ENCODE peak calls at places on chromosomes 4 and X, in nine cellular contexts. Z is pancreas, Q is uterus, F is endodermal cell, G is psoas muscle, I is BE2C, B is upper lobe of right lung, U is fibroblast of lung, A is OCI-LY7. L is an unnamed sample. For H3K4me1, the result is how much of the 10 kb centered on the place peaks cover.

GRCh38 chr4:184295206-184295605 is 77.5 kb upstream of the ENPP6 start:
- DNase-seq in Z (no peak), Q (no peak), F (no peak), G (no peak), I (no peak), B (no peak), U (no peak), A (no peak), L (no peak)

GRCh38 chr4:56055991-56056390 is 107.2 kb downstream of the CEP135 start:
- DNase-seq in Z (no peak), Q (no peak), F (no peak), G (no peak), I (no peak), B (no peak), U (no peak), A (no peak), L (no peak)

GRCh38 chr4:18880850-18881249 is 859.3 kb upstream of the LCORL start:
- DNase-seq in Z (no peak), Q (no peak), F (no peak), G (no peak), I (no peak), B (no peak), U (no peak), A (no peak), L (no peak)

GRCh38 chr4:158823461-158823873 is 54.6 kb downstream of the FNIP2 start:
- DNase-seq in Z (no peak), Q (no peak), F (no peak), G (peak), I (no peak), B (no peak), U (peak), A (no peak), L (no peak)

GRCh38 chr4:81963005-81963404 is 410.8 kb downstream of the HNRNPD start:
- DNase-seq in Z (no peak), Q (no peak), F (no peak), G (no peak), I (no peak), B (no peak), U (no peak), A (no peak), L (no peak)

GRCh38 chr4:108484187-108484586 is 136.2 kb upstream of the RPL34 start:
- DNase-seq in Z (no peak), Q (no peak), F (no peak), G (no peak), I (no peak), B (no peak), U (no peak), A (no peak), L (no peak)

GRCh38 chr4:102076622-102077021 is 268.7 kb downstream of the SLC39A8 start:
- DNase-seq in Z (no peak), Q (no peak), F (no peak), G (no peak), I (no peak), B (no peak), U (no peak), A (no peak), L (no peak)

GRCh38 chr4:17494258-17494657 is 17.6 kb downstream of the QDPR start:
- DNase-seq in Z (no peak), Q (peak), F (no peak), G (no peak), I (peak), B (no peak), U (peak), A (no peak), L (no peak)

GRCh38 chr4:143482753-143483362 is 30.6 kb upstream of the SMARCA5 start:
- DNase-seq in Z (no peak), Q (no peak), F (no peak), G (no peak), I (no peak), B (no peak), U (peak), A (peak), L (no peak)

GRCh38 chr4:123096038-123096437 is 173.6 kb upstream of the NUDT6 start:
- DNase-seq in Z (no peak), Q (no peak), F (no peak), G (no peak), I (no peak), B (no peak), U (peak), A (peak), L (no peak)

GRCh38 chr4:186689476-186689875 is 34.2 kb downstream of the FAT1 start:
- DNase-seq in Z (peak), Q (no peak), F (no peak), G (no peak), I (no peak), B (peak), U (peak), A (no peak), L (no peak)

GRCh38 chr4:185113340-185113739 is 29.7 kb upstream of the SLC25A4 start:
- DNase-seq in Z (no peak), Q (no peak), F (no peak), G (no peak), I (no peak), B (no peak), U (no peak), A (no peak), L (no peak)

GRCh38 chrX:123869488-123869887 is 9.6 kb downstream of the XIAP start:
- DNase-seq in Z (no peak), Q (no peak), F (no peak), G (no peak), I (no peak), B (no peak), U (peak), A (no peak), L (no peak)

GRCh38 chr4:2356123-2357069 is 62.0 kb downstream of the ZFYVE28 start:
- DNase-seq in Z (no peak), Q (no peak), F (peak), G (no peak), I (no peak), B (peak), U (no peak), A (no peak), L (no peak)

GRCh38 chrX:24658421-24658820 is 11.3 kb upstream of the PCYT1B start:
- DNase-seq in Z (no peak), Q (no peak), F (no peak), G (no peak), I (no peak), B (no peak), U (no peak), A (no peak), L (no peak)

GRCh38 chr4:81343046-81343445 is 128.0 kb upstream of the PRKG2 start:
- DNase-seq in Z (no peak), Q (no peak), F (no peak), G (no peak), I (no peak), B (no peak), U (peak), A (no peak), L (no peak)

GRCh38 chrX:151735219-151735618 is 673 bp downstream of the CNGA2 start:
- DNase-seq in Z (no peak), Q (no peak), F (no peak), G (no peak), I (no peak), B (no peak), U (no peak), A (no peak), L (no peak)

GRCh38 chr4:76485450-76485849 is 50.4 kb downstream of the SHROOM3 start:
- DNase-seq in Z (no peak), Q (no peak), F (peak), G (no peak), I (no peak), B (no peak), U (no peak), A (no peak), L (no peak)

GRCh38 chr4:100372432-100372831 is 145.4 kb downstream of the EMCN start:
- DNase-seq in Z (no peak), Q (no peak), F (peak), G (no peak), I (peak), B (no peak), U (no peak), A (peak), L (no peak)

DNA sequence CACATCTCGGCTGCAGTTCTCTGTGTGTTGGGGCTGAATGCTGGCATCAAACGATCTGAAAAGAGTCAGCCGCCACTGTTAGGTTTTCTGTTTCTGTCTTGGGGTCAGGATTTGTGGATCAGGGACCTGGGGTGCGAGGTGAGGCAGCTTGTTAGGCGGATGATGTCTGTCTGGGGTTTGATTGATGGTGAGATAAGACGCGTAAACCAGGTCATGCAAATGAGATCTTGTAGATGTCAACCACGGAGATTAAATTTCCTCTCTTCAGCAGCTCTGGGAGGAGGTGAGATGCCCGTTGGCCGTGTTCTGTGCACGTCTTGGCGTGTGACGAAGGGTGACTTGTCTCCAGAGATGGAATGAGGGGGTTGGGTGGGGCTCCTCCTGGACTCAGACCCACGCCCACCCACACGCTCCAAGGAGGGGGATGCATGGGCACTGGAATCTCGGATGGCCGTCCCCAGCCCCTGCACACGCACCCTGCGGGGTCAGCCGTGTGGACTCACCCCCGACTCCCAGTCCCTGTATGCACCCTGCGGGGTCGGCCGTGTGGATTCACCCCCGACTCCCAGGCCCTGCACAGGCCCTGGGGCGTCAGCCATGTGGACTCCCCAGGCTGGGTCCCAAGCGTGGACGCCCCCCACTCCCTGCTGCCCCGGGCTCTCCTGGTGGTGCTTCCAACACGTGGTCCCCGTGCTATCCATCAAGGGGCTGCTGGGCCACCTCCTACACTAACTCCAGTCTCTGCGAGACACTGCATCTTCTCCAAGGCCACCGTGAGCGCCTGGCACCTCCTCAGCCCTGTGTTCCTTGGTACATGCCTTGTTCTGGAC is 16.0 kb upstream of the UVSSA start:
- DNase-seq in Z (no peak), Q (no peak), F (no peak), G (no peak), I (no peak), B (no peak), U (no peak), A (no peak), L (peak)
- H3K4me1 ChIP-seq in Z (under half), Q (under half), F (under half), G (under half), I (under half), B (under half), U (under half), A (under half), L (under half)

GRCh38 chr4:10496200-10496599 is 39.0 kb upstream of the ZNF518B start:
- DNase-seq in Z (no peak), Q (no peak), F (peak), G (no peak), I (no peak), B (no peak), U (no peak), A (no peak), L (no peak)
- H3K4me3 ChIP-seq in Z (no peak), Q (no peak), F (no peak), G (no peak), I (no peak), B (no peak), U (no peak), A (no peak), L (no peak)

GRCh38 chrX:154040863-154041262 is 21.2 kb upstream of the IRAK1 start:
- DNase-seq in Z (no peak), Q (no peak), F (no peak), G (no peak), I (no peak), B (no peak), U (no peak), A (peak), L (no peak)

GRCh38 chrX:154043003-154043402 is 23.3 kb upstream of the IRAK1 start:
- DNase-seq in Z (no peak), Q (no peak), F (no peak), G (no peak), I (no peak), B (no peak), U (peak), A (no peak), L (no peak)

GRCh38 chrX:154047266-154047665 is 27.6 kb upstream of the IRAK1 start:
- DNase-seq in Z (no peak), Q (no peak), F (no peak), G (no peak), I (no peak), B (no peak), U (no peak), A (no peak), L (no peak)

GRCh38 chrX:154046262-154046771 is 26.6 kb upstream of the IRAK1 start:
- DNase-seq in Z (no peak), Q (peak), F (no peak), G (no peak), I (peak), B (no peak), U (peak), A (no peak), L (no peak)

DNA sequence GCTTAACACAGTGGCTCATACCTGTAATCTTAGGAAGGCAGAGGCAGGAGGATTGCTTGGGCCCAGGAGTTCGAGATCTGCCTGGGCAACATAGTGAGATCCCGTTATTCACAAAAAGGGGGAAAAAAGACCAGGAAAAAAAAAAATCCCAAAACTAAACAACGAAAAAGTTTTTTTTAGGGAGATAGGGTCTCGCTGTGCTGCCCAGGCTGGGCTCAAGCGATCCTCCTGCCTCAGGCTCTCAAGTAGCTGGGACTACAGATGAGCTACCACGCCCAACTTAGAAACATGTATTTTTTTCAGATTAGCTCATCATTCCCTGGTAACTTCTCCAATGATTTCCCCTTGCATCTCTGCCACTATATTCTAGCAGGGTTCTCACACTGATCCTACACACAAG is 24.3 kb upstream of the IRAK1 start:
- DNase-seq in Z (no peak), Q (no peak), F (no peak), G (no peak), I (no peak), B (no peak), U (no peak), A (no peak), L (no peak)
- H3K4me1 ChIP-seq in Z (under half), Q (under half), F (under half), G (half or more), I (under half), B (under half), U (under half), A (under half), L (under half)

GRCh38 chr4:87078987-87079469 is 141.4 kb downstream of the KLHL8 start:
- DNase-seq in Z (no peak), Q (peak), F (no peak), G (peak), I (no peak), B (no peak), U (peak), A (no peak), L (no peak)

GRCh38 chr4:87076690-87077358 is 142.0 kb downstream of the AFF1 start:
- DNase-seq in Z (no peak), Q (no peak), F (no peak), G (no peak), I (no peak), B (no peak), U (no peak), A (no peak), L (no peak)

GRCh38 chr4:87079967-87080366 is 140.5 kb downstream of the KLHL8 start:
- DNase-seq in Z (no peak), Q (no peak), F (no peak), G (no peak), I (no peak), B (no peak), U (no peak), A (no peak), L (no peak)

GRCh38 chr4:87075876-87076275 is 141.1 kb downstream of the AFF1 start:
- DNase-seq in Z (no peak), Q (no peak), F (no peak), G (no peak), I (no peak), B (no peak), U (no peak), A (no peak), L (no peak)

DNA sequence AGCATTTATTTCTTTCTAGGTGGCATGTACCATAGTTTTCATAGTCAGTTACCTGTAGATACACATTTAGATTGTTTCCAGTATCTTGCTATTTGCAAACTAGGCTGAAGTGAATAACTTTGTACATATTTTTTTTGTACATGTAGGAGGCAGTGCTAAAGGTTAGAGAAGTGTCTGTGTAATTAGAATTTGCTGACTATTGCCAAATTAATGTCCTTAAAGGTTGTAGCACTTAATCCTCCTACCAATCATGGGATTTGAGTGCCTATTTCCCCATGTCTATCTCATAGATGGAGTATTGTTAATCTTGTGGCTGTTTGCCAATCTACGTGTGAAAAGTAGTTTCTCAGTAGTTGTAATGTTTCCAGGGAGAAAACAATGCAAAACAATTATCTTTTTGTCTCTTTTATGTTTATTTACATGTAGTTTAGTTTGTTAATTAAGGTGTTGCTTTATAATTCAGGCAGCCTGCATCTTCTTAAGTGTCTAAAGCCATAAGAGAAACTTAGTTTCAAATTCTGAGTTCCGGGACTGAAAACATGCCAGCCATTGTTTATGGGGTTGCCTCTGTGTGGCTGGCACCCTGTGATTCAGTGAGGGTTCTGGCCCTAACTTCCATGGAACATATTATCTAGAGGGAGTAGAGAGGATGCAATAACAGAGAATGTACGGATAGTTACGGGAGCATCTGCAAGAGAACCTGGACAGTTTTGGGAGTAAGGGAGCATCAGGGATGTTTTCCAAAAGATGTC is 142.4 kb downstream of the KLHL8 start:
- DNase-seq in Z (no peak), Q (no peak), F (no peak), G (no peak), I (no peak), B (no peak), U (no peak), A (no peak), L (no peak)
- H3K4me3 ChIP-seq in Z (no peak), Q (no peak), F (no peak), G (peak), I (no peak), B (no peak), U (no peak), A (no peak), L (no peak)

DNA sequence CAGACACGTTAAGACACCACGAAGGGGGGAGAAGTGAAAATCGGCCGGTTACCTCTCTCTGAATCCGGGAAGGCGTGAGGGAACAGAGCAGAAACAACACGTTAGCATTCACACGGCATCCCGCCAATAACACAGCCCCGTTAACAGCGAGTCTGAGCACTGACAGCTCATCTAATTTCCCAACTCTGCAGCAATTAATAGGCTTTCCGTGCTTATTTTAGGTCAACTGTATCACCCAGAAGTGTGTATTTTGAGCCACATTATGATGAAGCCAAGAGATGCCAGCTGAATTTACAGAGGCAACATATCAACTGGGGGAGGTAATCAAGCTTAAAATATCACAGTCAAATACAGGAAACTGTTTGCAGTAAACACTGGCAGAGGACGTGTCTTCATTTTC is 92.6 kb downstream of the NSUN7 start:
- DNase-seq in Z (no peak), Q (no peak), F (no peak), G (peak), I (no peak), B (no peak), U (peak), A (no peak), L (no peak)
- H3K4me1 ChIP-seq in Z (under half), Q (under half), F (under half), G (under half), I (under half), B (under half), U (under half), A (under half), L (under half)

GRCh38 chr4:12145106-12145505 is 716.4 kb upstream of the HS3ST1 start:
- DNase-seq in Z (no peak), Q (no peak), F (no peak), G (no peak), I (no peak), B (no peak), U (no peak), A (no peak), L (no peak)
- H3K4me3 ChIP-seq in Z (no peak), Q (no peak), F (no peak), G (no peak), I (no peak), B (no peak), U (no peak), A (no peak), L (no peak)

DNA sequence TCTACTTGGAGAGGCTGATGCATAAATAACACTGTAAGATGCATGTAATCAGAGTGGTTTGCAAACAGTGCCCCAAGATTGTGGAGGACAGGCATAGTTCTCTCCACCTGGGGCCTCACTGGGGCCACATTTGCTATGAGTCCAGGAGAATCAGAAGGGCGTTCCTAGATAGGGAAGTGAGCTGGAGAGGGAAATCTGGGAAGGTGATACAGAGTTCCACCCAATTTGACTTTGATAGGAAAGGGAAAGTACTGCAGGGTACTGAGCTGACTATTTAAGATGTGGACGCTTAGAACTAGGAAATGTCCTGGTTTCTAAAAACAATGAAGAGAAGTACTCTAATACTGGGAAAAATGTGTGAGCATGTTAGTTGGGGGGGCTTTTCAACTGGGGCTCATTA is 33.9 kb downstream of the FAM9C start:
- DNase-seq in Z (no peak), Q (no peak), F (no peak), G (no peak), I (no peak), B (no peak), U (no peak), A (no peak), L (no peak)
- H3K4me1 ChIP-seq in Z (under half), Q (under half), F (under half), G (under half), I (under half), B (under half), U (under half), A (half or more), L (half or more)

L was measured in CD4-positive, CD25-positive, alpha-beta regulatory T cell.